ENCODE peak calls at places on chromosome 18, in four cellular contexts. One of them, this sample, is unnamed.

GRCh38 chr18:2641638-2642037 is 13.9 kb upstream of the SMCHD1 start:
- DNase-seq in kidney tubule cell: no peak
- DNase-seq in GM10248: peak
- DNase-seq in HEK293T: no peak
- DNase-seq in this sample: no peak

GRCh38 chr18:77099501-77100370 is 32.8 kb downstream of the MBP start:
- DNase-seq in kidney tubule cell: no peak
- DNase-seq in HEK293T: no peak
- DNase-seq in GM10248: no peak
- DNase-seq in this sample: no peak

GRCh38 chr18:75124967-75125358 is 84.0 kb downstream of the PTGR3 start:
- DNase-seq in kidney tubule cell: no peak
- DNase-seq in HEK293T: no peak
- DNase-seq in GM10248: no peak
- DNase-seq in this sample: no peak

GRCh38 chr18:13416848-13417247 is 198.3 kb downstream of the LDLRAD4 start:
- DNase-seq in GM10248: no peak
- DNase-seq in kidney tubule cell: no peak
- DNase-seq in HEK293T: no peak
- DNase-seq in this sample: no peak

GRCh38 chr18:8190980-8191379 is 418.3 kb upstream of the RAB12 start:
- DNase-seq in GM10248: no peak
- DNase-seq in kidney tubule cell: no peak
- DNase-seq in HEK293T: no peak
- DNase-seq in this sample: no peak

GRCh38 chr18:49250819-49251388 is 209.5 kb downstream of the DYM start:
- DNase-seq in kidney tubule cell: peak
- DNase-seq in GM10248: no peak
- DNase-seq in HEK293T: no peak
- DNase-seq in this sample: no peak

GRCh38 chr18:25935356-25935755 is 155.1 kb downstream of the SS18 start:
- DNase-seq in GM10248: no peak
- DNase-seq in kidney tubule cell: no peak
- DNase-seq in HEK293T: no peak
- DNase-seq in this sample: no peak

GRCh38 chr18:79750980-79751571 is 46.7 kb upstream of the KCNG2 start:
- DNase-seq in kidney tubule cell: no peak
- DNase-seq in HEK293T: no peak
- DNase-seq in GM10248: no peak
- DNase-seq in this sample: no peak

This sample was measured in CMK.